ENCODE peak calls at places on chromosome 17, in four cellular contexts. One of them, this sample, is unnamed. For H3K36me3, the result is how much of the 10 kb centered on the place peaks cover.

GRCh38 chr17:30819941-30820705 is 4.4 kb downstream of the CRLF3 start:
- DNase-seq in thoracic aorta: no peak
- DNase-seq in prostate gland: no peak
- DNase-seq in heart left ventricle: no peak
- DNase-seq in this sample: peak

GRCh38 chr17:77693301-77693700 is 265.2 kb upstream of the TNRC6C start:
- DNase-seq in thoracic aorta: no peak
- DNase-seq in prostate gland: no peak
- DNase-seq in heart left ventricle: no peak
- DNase-seq in this sample: no peak

GRCh38 chr17:66552381-66552780 is 250.0 kb downstream of the PRKCA start:
- DNase-seq in thoracic aorta: no peak
- DNase-seq in prostate gland: no peak
- DNase-seq in heart left ventricle: no peak
- DNase-seq in this sample: no peak

GRCh38 chr17:4617590-4618356 is 23.7 kb downstream of the ALOX15 start:
- DNase-seq in thoracic aorta: no peak
- DNase-seq in prostate gland: no peak
- DNase-seq in heart left ventricle: no peak
- DNase-seq in this sample: peak

GRCh38 chr17:79160980-79161621 is 86.5 kb downstream of the ENGASE start:
- DNase-seq in thoracic aorta: no peak
- DNase-seq in prostate gland: no peak
- DNase-seq in heart left ventricle: no peak
- DNase-seq in this sample: no peak

GRCh38 chr17:50047488-50048126 is 8.3 kb upstream of the ITGA3 start:
- DNase-seq in thoracic aorta: no peak
- DNase-seq in prostate gland: no peak
- DNase-seq in heart left ventricle: no peak
- DNase-seq in this sample: peak

GRCh38 chr17:1438593-1439083 is 17.4 kb downstream of the CRK start:
- DNase-seq in thoracic aorta: no peak
- DNase-seq in prostate gland: no peak
- DNase-seq in heart left ventricle: no peak
- DNase-seq in this sample: no peak

GRCh38 chr17:29178750-29179231 is 1.4 kb downstream of the MYO18A start:
- DNase-seq in thoracic aorta: no peak
- DNase-seq in prostate gland: no peak
- DNase-seq in heart left ventricle: peak
- DNase-seq in this sample: no peak

GRCh38 chr17:2416010-2416734 is 15.3 kb upstream of the MNT start:
- DNase-seq in thoracic aorta: peak
- DNase-seq in prostate gland: peak
- DNase-seq in heart left ventricle: peak
- DNase-seq in this sample: peak

GRCh38 chr17:37527249-37527851 is 37.7 kb downstream of the DUSP14 start:
- DNase-seq in thoracic aorta: no peak
- DNase-seq in prostate gland: peak
- DNase-seq in heart left ventricle: no peak
- DNase-seq in this sample: no peak

GRCh38 chr17:78200451-78200850 is 13.3 kb downstream of the AFMID start:
- DNase-seq in thoracic aorta: no peak
- DNase-seq in prostate gland: no peak
- DNase-seq in heart left ventricle: no peak
- DNase-seq in this sample: no peak

GRCh38 chr17:28944343-28944742 is 7.0 kb downstream of the PHF12 start:
- DNase-seq in thoracic aorta: no peak
- DNase-seq in prostate gland: no peak
- DNase-seq in heart left ventricle: no peak
- DNase-seq in this sample: no peak

GRCh38 chr17:79714129-79714528 is 16.6 kb upstream of the ENPP7 start:
- DNase-seq in thoracic aorta: no peak
- DNase-seq in prostate gland: no peak
- DNase-seq in heart left ventricle: no peak
- DNase-seq in this sample: no peak

GRCh38 chr17:75047398-75048098 is 523 bp downstream of the KCTD2 start:
- DNase-seq in thoracic aorta: no peak
- DNase-seq in prostate gland: no peak
- DNase-seq in heart left ventricle: peak
- DNase-seq in this sample: peak

GRCh38 chr17:21353326-21354010 is 22.7 kb upstream of the KCNJ12 start:
- DNase-seq in thoracic aorta: no peak
- DNase-seq in prostate gland: no peak
- DNase-seq in heart left ventricle: no peak
- DNase-seq in this sample: peak

GRCh38 chr17:14330492-14330920 is 29.6 kb downstream of the HS3ST3B1 start:
- DNase-seq in thoracic aorta: no peak
- DNase-seq in prostate gland: no peak
- DNase-seq in heart left ventricle: no peak
- DNase-seq in this sample: no peak

GRCh38 chr17:49817993-49818392 is 29.5 kb downstream of the KAT7 start:
- DNase-seq in thoracic aorta: no peak
- DNase-seq in prostate gland: no peak
- DNase-seq in heart left ventricle: no peak
- DNase-seq in this sample: no peak

GRCh38 chr17:49218941-49219913 is 8.7 kb downstream of the ABI3 start:
- DNase-seq in thoracic aorta: no peak
- DNase-seq in prostate gland: no peak
- DNase-seq in heart left ventricle: peak
- DNase-seq in this sample: peak

GRCh38 chr17:72886622-72887021 is 205.9 kb downstream of the SLC39A11 start:
- DNase-seq in thoracic aorta: no peak
- DNase-seq in prostate gland: no peak
- DNase-seq in heart left ventricle: no peak
- DNase-seq in this sample: no peak
- H3K36me3 ChIP-seq in thoracic aorta: under half
- H3K36me3 ChIP-seq in prostate gland: under half
- H3K36me3 ChIP-seq in heart left ventricle: under half
- H3K36me3 ChIP-seq in this sample: under half

DNA sequence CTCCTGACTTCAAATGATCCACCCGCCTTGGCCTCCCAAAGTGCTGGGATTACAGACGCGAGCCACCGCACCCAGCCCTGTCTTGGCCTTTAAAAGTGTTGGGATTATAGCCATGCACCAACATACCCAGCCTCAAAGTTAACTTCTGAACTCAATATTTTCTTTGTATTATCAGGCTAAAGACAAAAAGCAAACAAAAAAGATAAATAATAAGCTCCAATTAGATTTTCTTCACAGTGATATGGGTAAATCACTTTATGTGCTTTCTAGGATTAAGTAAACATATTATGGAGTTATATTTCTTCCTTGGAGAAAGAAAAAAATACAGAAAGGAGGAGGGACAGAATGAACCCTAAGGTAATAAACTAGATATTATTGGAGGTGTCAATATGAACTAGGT is 74.3 kb downstream of the FBXL20 start:
- DNase-seq in thoracic aorta: no peak
- DNase-seq in prostate gland: no peak
- DNase-seq in heart left ventricle: no peak
- DNase-seq in this sample: no peak
- TF ChIP-seq CTCF in thoracic aorta: no peak
- TF ChIP-seq CTCF in prostate gland: no peak
- TF ChIP-seq CTCF in heart left ventricle: no peak
- TF ChIP-seq CTCF in this sample: no peak

GRCh38 chr17:44414394-44415155 is 25.1 kb upstream of the ITGA2B start:
- DNase-seq in thoracic aorta: no peak
- DNase-seq in prostate gland: no peak
- DNase-seq in heart left ventricle: no peak
- DNase-seq in this sample: no peak
- H3K36me3 ChIP-seq in thoracic aorta: under half
- H3K36me3 ChIP-seq in prostate gland: under half
- H3K36me3 ChIP-seq in heart left ventricle: half or more
- H3K36me3 ChIP-seq in this sample: under half

GRCh38 chr17:19006698-19007097 is 2.1 kb upstream of the FAM83G start:
- DNase-seq in thoracic aorta: no peak
- DNase-seq in prostate gland: no peak
- DNase-seq in heart left ventricle: no peak
- DNase-seq in this sample: no peak

GRCh38 chr17:19004601-19005441 is at the start of gene FAM83G:
- DNase-seq in thoracic aorta: peak
- DNase-seq in prostate gland: peak
- DNase-seq in heart left ventricle: peak
- DNase-seq in this sample: peak

GRCh38 chr17:19005442-19005773 is 844 bp upstream of the FAM83G start:
- DNase-seq in thoracic aorta: no peak
- DNase-seq in prostate gland: no peak
- DNase-seq in heart left ventricle: no peak
- DNase-seq in this sample: no peak

GRCh38 chr17:19003966-19004600 is 481 bp downstream of the FAM83G start:
- DNase-seq in thoracic aorta: no peak
- DNase-seq in prostate gland: no peak
- DNase-seq in heart left ventricle: no peak
- DNase-seq in this sample: peak

DNA sequence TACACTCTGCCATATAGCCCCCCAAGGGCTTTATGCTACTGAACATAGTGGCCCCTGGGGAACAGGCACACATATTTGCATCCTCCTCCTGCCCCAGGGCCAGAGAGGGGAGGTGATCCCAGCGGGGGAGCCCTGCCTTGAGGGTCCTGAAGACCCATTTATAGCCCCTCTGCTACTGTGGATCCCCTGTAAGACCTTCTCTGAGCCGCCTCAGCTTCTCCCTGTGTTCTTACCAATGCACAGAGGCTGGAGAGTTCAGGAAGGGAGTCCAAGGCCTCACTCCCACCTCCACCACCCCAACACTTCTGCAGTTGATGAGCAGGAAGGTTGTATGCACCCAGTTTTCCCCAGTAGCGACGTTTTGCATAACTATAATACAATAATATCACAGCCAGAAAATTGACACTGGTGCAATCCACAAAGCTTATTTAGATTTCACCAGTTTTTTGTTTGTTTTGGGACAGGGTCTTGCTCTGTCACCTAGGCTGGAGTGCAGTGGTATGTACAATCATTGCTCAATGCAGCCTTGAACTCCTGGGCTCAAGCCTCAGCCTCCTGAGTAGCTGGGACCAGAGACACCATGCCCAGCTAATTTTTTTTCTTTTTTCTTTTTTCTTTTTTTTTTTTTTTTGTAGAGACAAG is 1.3 kb upstream of the FAM83G start:
- DNase-seq in thoracic aorta: no peak
- DNase-seq in prostate gland: no peak
- DNase-seq in heart left ventricle: no peak
- DNase-seq in this sample: peak
- TF ChIP-seq CTCF in thoracic aorta: no peak
- TF ChIP-seq CTCF in prostate gland: no peak
- TF ChIP-seq CTCF in heart left ventricle: no peak
- TF ChIP-seq CTCF in this sample: no peak

This sample was measured in kidney.